ENCODE peak calls at places on chromosomes 4 and X, in ten cellular contexts. One of them, this sample, is unnamed.

GRCh38 chrX:18668059-18668458 is 3.8 kb downstream of the RS1 start:
- DNase-seq in GM12891: no peak
- DNase-seq in HEK293T: no peak
- DNase-seq in nephron progenitor cell: no peak
- DNase-seq in RWPE1: no peak
- DNase-seq in lung microvascular endothelial cell: no peak
- DNase-seq in EH: no peak
- DNase-seq in gastrocnemius medialis: no peak
- DNase-seq in NCI-H82: no peak
- DNase-seq in epithelial cell of esophagus: no peak
- DNase-seq in this sample: no peak

GRCh38 chr4:186719925-186720694 is 3.5 kb downstream of the FAT1 start:
- DNase-seq in GM12891: no peak
- DNase-seq in HEK293T: no peak
- DNase-seq in nephron progenitor cell: no peak
- DNase-seq in RWPE1: no peak
- DNase-seq in lung microvascular endothelial cell: no peak
- DNase-seq in EH: peak
- DNase-seq in gastrocnemius medialis: no peak
- DNase-seq in NCI-H82: peak
- DNase-seq in epithelial cell of esophagus: peak
- DNase-seq in this sample: peak

GRCh38 chrX:74343327-74343969 is 39.5 kb downstream of the ZCCHC13 start:
- DNase-seq in GM12891: no peak
- DNase-seq in HEK293T: no peak
- DNase-seq in nephron progenitor cell: no peak
- DNase-seq in RWPE1: no peak
- DNase-seq in lung microvascular endothelial cell: no peak
- DNase-seq in EH: no peak
- DNase-seq in gastrocnemius medialis: no peak
- DNase-seq in NCI-H82: no peak
- DNase-seq in epithelial cell of esophagus: no peak
- DNase-seq in this sample: no peak

GRCh38 chr4:138204507-138204906 is 37.6 kb downstream of the SLC7A11 start:
- DNase-seq in GM12891: no peak
- DNase-seq in HEK293T: no peak
- DNase-seq in nephron progenitor cell: no peak
- DNase-seq in RWPE1: no peak
- DNase-seq in lung microvascular endothelial cell: no peak
- DNase-seq in EH: no peak
- DNase-seq in gastrocnemius medialis: no peak
- DNase-seq in NCI-H82: no peak
- DNase-seq in epithelial cell of esophagus: no peak
- DNase-seq in this sample: no peak

GRCh38 chrX:118226060-118226428 is 109.4 kb upstream of the KLHL13 start:
- DNase-seq in GM12891: no peak
- DNase-seq in HEK293T: peak
- DNase-seq in nephron progenitor cell: no peak
- DNase-seq in RWPE1: peak
- DNase-seq in lung microvascular endothelial cell: peak
- DNase-seq in EH: no peak
- DNase-seq in gastrocnemius medialis: no peak
- DNase-seq in NCI-H82: peak
- DNase-seq in epithelial cell of esophagus: peak
- DNase-seq in this sample: peak

GRCh38 chr4:28010543-28011235 is 1150.0 kb downstream of the STIM2 start:
- DNase-seq in GM12891: no peak
- DNase-seq in HEK293T: no peak
- DNase-seq in nephron progenitor cell: no peak
- DNase-seq in RWPE1: no peak
- DNase-seq in lung microvascular endothelial cell: no peak
- DNase-seq in EH: peak
- DNase-seq in gastrocnemius medialis: no peak
- DNase-seq in NCI-H82: no peak
- DNase-seq in epithelial cell of esophagus: peak
- DNase-seq in this sample: no peak

GRCh38 chrX:98548550-98548949 is 1664.8 kb downstream of the RPA4 start:
- DNase-seq in GM12891: no peak
- DNase-seq in HEK293T: no peak
- DNase-seq in nephron progenitor cell: no peak
- DNase-seq in RWPE1: no peak
- DNase-seq in lung microvascular endothelial cell: no peak
- DNase-seq in EH: no peak
- DNase-seq in gastrocnemius medialis: no peak
- DNase-seq in NCI-H82: no peak
- DNase-seq in epithelial cell of esophagus: no peak
- DNase-seq in this sample: no peak

GRCh38 chrX:73401591-73402266 is 45.1 kb upstream of the CDX4 start:
- DNase-seq in GM12891: no peak
- DNase-seq in HEK293T: no peak
- DNase-seq in nephron progenitor cell: peak
- DNase-seq in RWPE1: no peak
- DNase-seq in lung microvascular endothelial cell: no peak
- DNase-seq in EH: no peak
- DNase-seq in gastrocnemius medialis: no peak
- DNase-seq in NCI-H82: peak
- DNase-seq in epithelial cell of esophagus: no peak
- DNase-seq in this sample: no peak

GRCh38 chrX:11629593-11630211 is 36.0 kb downstream of the ARHGAP6 start:
- DNase-seq in GM12891: no peak
- DNase-seq in HEK293T: no peak
- DNase-seq in nephron progenitor cell: no peak
- DNase-seq in RWPE1: no peak
- DNase-seq in lung microvascular endothelial cell: no peak
- DNase-seq in EH: peak
- DNase-seq in gastrocnemius medialis: peak
- DNase-seq in NCI-H82: no peak
- DNase-seq in epithelial cell of esophagus: peak
- DNase-seq in this sample: peak

GRCh38 chr4:101020956-101021355 is 326.4 kb downstream of the PPP3CA start:
- DNase-seq in GM12891: no peak
- DNase-seq in HEK293T: no peak
- DNase-seq in nephron progenitor cell: no peak
- DNase-seq in RWPE1: peak
- DNase-seq in lung microvascular endothelial cell: peak
- DNase-seq in EH: peak
- DNase-seq in gastrocnemius medialis: no peak
- DNase-seq in NCI-H82: no peak
- DNase-seq in epithelial cell of esophagus: peak
- DNase-seq in this sample: peak

GRCh38 chrX:44843753-44844152 is at the start of gene DUSP21:
- DNase-seq in GM12891: no peak
- DNase-seq in HEK293T: no peak
- DNase-seq in nephron progenitor cell: no peak
- DNase-seq in RWPE1: no peak
- DNase-seq in lung microvascular endothelial cell: no peak
- DNase-seq in EH: no peak
- DNase-seq in gastrocnemius medialis: no peak
- DNase-seq in NCI-H82: no peak
- DNase-seq in epithelial cell of esophagus: no peak
- DNase-seq in this sample: no peak

GRCh38 chrX:40105791-40106676 is 8.3 kb upstream of the BCOR start:
- DNase-seq in GM12891: no peak
- DNase-seq in HEK293T: peak
- DNase-seq in nephron progenitor cell: peak
- DNase-seq in RWPE1: no peak
- DNase-seq in lung microvascular endothelial cell: peak
- DNase-seq in EH: peak
- DNase-seq in gastrocnemius medialis: no peak
- DNase-seq in NCI-H82: peak
- DNase-seq in epithelial cell of esophagus: peak
- DNase-seq in this sample: peak

GRCh38 chr4:911221-911751 is 20.8 kb downstream of the GAK start:
- DNase-seq in GM12891: no peak
- DNase-seq in HEK293T: no peak
- DNase-seq in nephron progenitor cell: no peak
- DNase-seq in RWPE1: no peak
- DNase-seq in lung microvascular endothelial cell: no peak
- DNase-seq in EH: no peak
- DNase-seq in gastrocnemius medialis: no peak
- DNase-seq in NCI-H82: no peak
- DNase-seq in epithelial cell of esophagus: no peak
- DNase-seq in this sample: no peak

GRCh38 chr4:42671431-42672194 is 14.7 kb upstream of the ATP8A1 start:
- DNase-seq in GM12891: no peak
- DNase-seq in HEK293T: no peak
- DNase-seq in nephron progenitor cell: no peak
- DNase-seq in RWPE1: no peak
- DNase-seq in lung microvascular endothelial cell: peak
- DNase-seq in EH: no peak
- DNase-seq in gastrocnemius medialis: no peak
- DNase-seq in NCI-H82: no peak
- DNase-seq in epithelial cell of esophagus: no peak
- DNase-seq in this sample: no peak

GRCh38 chr4:77025643-77026321 is 50.0 kb downstream of the CCNI start:
- DNase-seq in GM12891: no peak
- DNase-seq in HEK293T: no peak
- DNase-seq in nephron progenitor cell: no peak
- DNase-seq in RWPE1: no peak
- DNase-seq in lung microvascular endothelial cell: no peak
- DNase-seq in EH: peak
- DNase-seq in gastrocnemius medialis: no peak
- DNase-seq in NCI-H82: no peak
- DNase-seq in epithelial cell of esophagus: no peak
- DNase-seq in this sample: no peak

GRCh38 chrX:38985375-38985774 is 184.1 kb downstream of the MID1IP1 start:
- DNase-seq in GM12891: peak
- DNase-seq in HEK293T: peak
- DNase-seq in nephron progenitor cell: no peak
- DNase-seq in RWPE1: peak
- DNase-seq in lung microvascular endothelial cell: peak
- DNase-seq in EH: peak
- DNase-seq in gastrocnemius medialis: no peak
- DNase-seq in NCI-H82: peak
- DNase-seq in epithelial cell of esophagus: peak
- DNase-seq in this sample: peak

GRCh38 chr4:25367004-25367621 is 9.9 kb upstream of the ANAPC4 start:
- DNase-seq in GM12891: no peak
- DNase-seq in HEK293T: no peak
- DNase-seq in nephron progenitor cell: no peak
- DNase-seq in RWPE1: peak
- DNase-seq in lung microvascular endothelial cell: peak
- DNase-seq in EH: peak
- DNase-seq in gastrocnemius medialis: no peak
- DNase-seq in NCI-H82: peak
- DNase-seq in epithelial cell of esophagus: peak
- DNase-seq in this sample: peak

GRCh38 chr4:129240816-129241215 is 144.9 kb downstream of the C4orf33 start:
- DNase-seq in GM12891: no peak
- DNase-seq in HEK293T: no peak
- DNase-seq in nephron progenitor cell: no peak
- DNase-seq in RWPE1: no peak
- DNase-seq in lung microvascular endothelial cell: no peak
- DNase-seq in EH: no peak
- DNase-seq in gastrocnemius medialis: no peak
- DNase-seq in NCI-H82: peak
- DNase-seq in epithelial cell of esophagus: peak
- DNase-seq in this sample: no peak

GRCh38 chrX:106932492-106932923 is 12.3 kb downstream of the CLDN2 start:
- DNase-seq in GM12891: no peak
- DNase-seq in HEK293T: no peak
- DNase-seq in nephron progenitor cell: no peak
- DNase-seq in RWPE1: no peak
- DNase-seq in lung microvascular endothelial cell: no peak
- DNase-seq in EH: peak
- DNase-seq in gastrocnemius medialis: no peak
- DNase-seq in NCI-H82: no peak
- DNase-seq in epithelial cell of esophagus: no peak
- DNase-seq in this sample: peak

GRCh38 chrX:153944140-153944799 is at the start of gene RENBP:
- DNase-seq in GM12891: no peak
- DNase-seq in HEK293T: no peak
- DNase-seq in nephron progenitor cell: peak
- DNase-seq in RWPE1: no peak
- DNase-seq in lung microvascular endothelial cell: peak
- DNase-seq in EH: no peak
- DNase-seq in gastrocnemius medialis: no peak
- DNase-seq in NCI-H82: peak
- DNase-seq in epithelial cell of esophagus: no peak
- DNase-seq in this sample: no peak

GRCh38 chrX:47093248-47093647 is 15.0 kb downstream of the RGN start:
- DNase-seq in GM12891: no peak
- DNase-seq in HEK293T: no peak
- DNase-seq in nephron progenitor cell: no peak
- DNase-seq in RWPE1: peak
- DNase-seq in lung microvascular endothelial cell: peak
- DNase-seq in EH: peak
- DNase-seq in gastrocnemius medialis: no peak
- DNase-seq in NCI-H82: peak
- DNase-seq in epithelial cell of esophagus: peak
- DNase-seq in this sample: peak

GRCh38 chr4:92791876-92792490 is 488.2 kb downstream of the GRID2 start:
- DNase-seq in GM12891: no peak
- DNase-seq in HEK293T: no peak
- DNase-seq in nephron progenitor cell: no peak
- DNase-seq in RWPE1: no peak
- DNase-seq in lung microvascular endothelial cell: no peak
- DNase-seq in EH: no peak
- DNase-seq in gastrocnemius medialis: no peak
- DNase-seq in NCI-H82: no peak
- DNase-seq in epithelial cell of esophagus: no peak
- DNase-seq in this sample: no peak

GRCh38 chr4:48375651-48376291 is 34.4 kb downstream of the SLAIN2 start:
- DNase-seq in GM12891: no peak
- DNase-seq in HEK293T: peak
- DNase-seq in nephron progenitor cell: no peak
- DNase-seq in RWPE1: peak
- DNase-seq in lung microvascular endothelial cell: peak
- DNase-seq in EH: peak
- DNase-seq in gastrocnemius medialis: peak
- DNase-seq in NCI-H82: peak
- DNase-seq in epithelial cell of esophagus: peak
- DNase-seq in this sample: no peak

GRCh38 chr4:71526626-71527406 is 188.0 kb downstream of the SLC4A4 start:
- DNase-seq in GM12891: no peak
- DNase-seq in HEK293T: no peak
- DNase-seq in nephron progenitor cell: no peak
- DNase-seq in RWPE1: no peak
- DNase-seq in lung microvascular endothelial cell: no peak
- DNase-seq in EH: peak
- DNase-seq in gastrocnemius medialis: no peak
- DNase-seq in NCI-H82: peak
- DNase-seq in epithelial cell of esophagus: no peak
- DNase-seq in this sample: no peak

GRCh38 chr4:150089732-150090131 is 11.5 kb downstream of the DCLK2 start:
- DNase-seq in GM12891: no peak
- DNase-seq in HEK293T: no peak
- DNase-seq in nephron progenitor cell: no peak
- DNase-seq in RWPE1: no peak
- DNase-seq in lung microvascular endothelial cell: no peak
- DNase-seq in EH: peak
- DNase-seq in gastrocnemius medialis: no peak
- DNase-seq in NCI-H82: no peak
- DNase-seq in epithelial cell of esophagus: peak
- DNase-seq in this sample: no peak

GRCh38 chr4:153116101-153116680 is 88.1 kb upstream of the TRIM2 start:
- DNase-seq in GM12891: no peak
- DNase-seq in HEK293T: no peak
- DNase-seq in nephron progenitor cell: no peak
- DNase-seq in RWPE1: no peak
- DNase-seq in lung microvascular endothelial cell: no peak
- DNase-seq in EH: no peak
- DNase-seq in gastrocnemius medialis: no peak
- DNase-seq in NCI-H82: no peak
- DNase-seq in epithelial cell of esophagus: no peak
- DNase-seq in this sample: no peak

GRCh38 chr4:111641813-111642579 is 503.3 kb upstream of the FAM241A start:
- DNase-seq in GM12891: peak
- DNase-seq in HEK293T: peak
- DNase-seq in nephron progenitor cell: peak
- DNase-seq in RWPE1: peak
- DNase-seq in lung microvascular endothelial cell: peak
- DNase-seq in EH: peak
- DNase-seq in gastrocnemius medialis: no peak
- DNase-seq in NCI-H82: peak
- DNase-seq in epithelial cell of esophagus: peak
- DNase-seq in this sample: peak

GRCh38 chrX:8090482-8090881 is 80.6 kb downstream of the VCX2 start:
- DNase-seq in GM12891: no peak
- DNase-seq in HEK293T: no peak
- DNase-seq in nephron progenitor cell: no peak
- DNase-seq in RWPE1: peak
- DNase-seq in lung microvascular endothelial cell: no peak
- DNase-seq in EH: no peak
- DNase-seq in gastrocnemius medialis: no peak
- DNase-seq in NCI-H82: no peak
- DNase-seq in epithelial cell of esophagus: peak
- DNase-seq in this sample: no peak

This sample was measured in cardiac muscle cell.